ENCODE peak calls at places on chromosomes 13 and 19, in six cellular contexts. H is ascending aorta; A is HepG2; P is mucosa of descending colon; B is PC-3; N is CD4-positive, CD25-positive, alpha-beta regulatory T cell. K is an unnamed sample. For H3K9me3 and H3K4me1, the result is how much of the 10 kb centered on the place peaks cover.

GRCh38 chr13:111177081-111177711 is 62.1 kb downstream of the ARHGEF7 start:
- DNase-seq in H (peak), A (no peak), P (peak), B (no peak), N (peak), K (no peak)

GRCh38 chr19:6101291-6101690 is 9.0 kb downstream of the RFX2 start:
- DNase-seq in H (no peak), A (no peak), P (no peak), B (no peak), N (no peak), K (peak)

GRCh38 chr19:28468701-28469459 is 744.1 kb downstream of the UQCRFS1 start:
- DNase-seq in H (no peak), A (no peak), P (peak), B (peak), N (peak), K (peak)

GRCh38 chr19:5627395-5627904 is 4.6 kb downstream of the SAFB start:
- DNase-seq in H (peak), A (no peak), P (peak), B (no peak), N (peak), K (no peak)

GRCh38 chr19:51660975-51661600 is 14.5 kb upstream of the SIGLEC14 start:
- DNase-seq in H (no peak), A (peak), P (peak), B (peak), N (peak), K (peak)

GRCh38 chr13:90552702-90553101 is 794.8 kb upstream of the MIR17HG start:
- DNase-seq in H (no peak), A (no peak), P (no peak), B (peak), N (no peak), K (no peak)

GRCh38 chr13:48975101-48975925 is at the start of gene FNDC3A:
- DNase-seq in H (no peak), A (peak), P (peak), B (peak), N (peak), K (peak)

GRCh38 chr19:6070179-6071102 is 39.9 kb downstream of the RFX2 start:
- DNase-seq in H (no peak), A (no peak), P (no peak), B (no peak), N (peak), K (no peak)

GRCh38 chr13:39506559-39507390 is 96.2 kb downstream of the LHFPL6 start:
- DNase-seq in H (no peak), A (no peak), P (no peak), B (peak), N (no peak), K (peak)

GRCh38 chr13:34722931-34723330 is 219.1 kb upstream of the NBEA start:
- DNase-seq in H (no peak), A (no peak), P (no peak), B (no peak), N (no peak), K (no peak)

GRCh38 chr13:34720618-34721017 is 221.5 kb upstream of the NBEA start:
- DNase-seq in H (no peak), A (no peak), P (no peak), B (peak), N (no peak), K (no peak)

GRCh38 chr13:34719060-34719875 is 222.8 kb upstream of the NBEA start:
- DNase-seq in H (no peak), A (no peak), P (no peak), B (no peak), N (no peak), K (no peak)

DNA sequence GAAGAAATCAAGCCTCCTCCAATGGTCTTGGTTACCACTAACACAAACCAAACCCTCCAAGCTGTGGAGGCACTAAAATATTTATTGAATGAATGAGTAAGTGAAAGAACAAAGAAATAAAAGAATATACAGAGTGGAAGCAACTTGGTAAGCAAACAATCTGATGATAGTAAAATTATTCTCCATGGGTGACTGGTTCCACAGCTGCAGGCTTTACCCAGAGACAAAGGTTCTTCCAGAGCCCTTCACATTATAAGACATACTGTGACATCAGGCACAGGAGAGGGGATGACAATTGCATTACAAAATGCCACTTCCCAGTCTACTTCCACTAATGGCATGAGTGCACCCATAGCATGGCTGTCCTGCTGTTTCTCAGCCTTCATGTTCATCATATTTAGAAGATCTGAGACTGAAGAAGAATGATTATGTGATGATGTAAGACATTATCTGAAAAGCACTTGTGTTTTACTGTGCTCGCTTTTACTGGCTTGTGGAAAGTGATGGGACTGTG is 220.4 kb upstream of the NBEA start:
- DNase-seq in H (no peak), A (no peak), P (no peak), B (peak), N (no peak), K (no peak)
- H3K9me3 ChIP-seq in H (under half), A (under half), P (under half), B (under half), N (under half), K (under half)

DNA sequence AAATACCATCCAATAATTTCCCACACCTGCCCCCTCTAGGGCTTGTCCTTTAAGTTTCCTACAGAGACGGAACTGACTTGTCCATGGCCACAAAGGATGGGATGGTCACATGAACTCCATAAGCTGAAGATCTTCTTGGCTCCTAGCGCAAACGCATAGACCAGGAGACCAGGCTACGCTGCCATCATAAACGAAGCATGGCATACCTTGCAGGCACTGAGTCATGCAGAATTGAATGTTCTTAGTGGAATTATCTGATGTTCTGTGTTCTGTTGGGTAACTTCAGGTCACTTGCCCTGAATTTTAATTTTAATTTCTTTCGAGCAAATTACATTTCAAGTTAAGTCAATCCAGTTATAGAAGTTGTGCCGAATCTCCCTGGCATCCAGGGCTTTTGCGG is 96.4 kb upstream of the STARD13 start:
- DNase-seq in H (no peak), A (no peak), P (no peak), B (no peak), N (no peak), K (no peak)
- H3K4me1 ChIP-seq in H (under half), A (under half), P (under half), B (under half), N (under half), K (under half)

GRCh38 chr19:48634424-48635262 is 2.5 kb downstream of the DBP start:
- DNase-seq in H (peak), A (peak), P (peak), B (peak), N (peak), K (peak)

GRCh38 chr19:48633148-48634035 is 3.8 kb downstream of the DBP start:
- DNase-seq in H (no peak), A (no peak), P (peak), B (no peak), N (no peak), K (no peak)

GRCh38 chr19:48635263-48635965 is 1.8 kb downstream of the DBP start:
- DNase-seq in H (no peak), A (no peak), P (peak), B (peak), N (peak), K (peak)

GRCh38 chr19:48632692-48633147 is 4.5 kb downstream of the DBP start:
- DNase-seq in H (no peak), A (no peak), P (no peak), B (no peak), N (no peak), K (no peak)

GRCh38 chr19:48634036-48634342 is 3.2 kb downstream of the DBP start:
- DNase-seq in H (no peak), A (no peak), P (no peak), B (no peak), N (no peak), K (no peak)
- H3K4me3 ChIP-seq in H (peak), A (peak), P (no peak), B (peak), N (peak), K (peak)

GRCh38 chr13:42375663-42376062 is 103.7 kb downstream of the AKAP11 start:
- DNase-seq in H (no peak), A (no peak), P (no peak), B (no peak), N (no peak), K (no peak)
- H3K9me3 ChIP-seq in H (under half), A (under half), P (under half), B (under half), N (under half), K (under half)

DNA sequence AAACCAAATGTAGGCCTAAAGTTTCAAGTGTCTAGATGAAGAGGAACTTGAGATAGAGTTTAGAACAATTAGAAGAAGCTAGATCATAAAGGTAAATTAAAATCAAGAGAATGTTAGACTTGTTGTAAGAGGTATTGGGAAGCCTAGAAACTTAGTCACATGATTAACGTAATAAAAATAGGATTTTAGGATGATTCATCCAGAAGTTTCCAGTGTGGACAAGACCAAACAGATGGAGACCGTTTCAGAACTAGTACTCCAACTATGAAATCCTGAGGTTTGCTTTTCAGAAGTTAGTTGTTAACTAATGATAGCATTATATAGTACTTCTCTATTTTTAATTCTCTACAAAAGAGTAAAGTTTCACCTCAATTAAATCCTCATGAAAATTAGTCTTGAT is 104.9 kb downstream of the MZT1 start:
- DNase-seq in H (no peak), A (no peak), P (no peak), B (no peak), N (no peak), K (no peak)
- H3K4me1 ChIP-seq in H (under half), A (under half), P (under half), B (under half), N (under half), K (under half)

GRCh38 chr13:99977334-99977911 is 4.2 kb upstream of the ZIC2 start:
- DNase-seq in H (no peak), A (peak), P (no peak), B (no peak), N (no peak), K (no peak)
- H3K4me3 ChIP-seq in H (no peak), A (no peak), P (no peak), B (no peak), N (no peak), K (no peak)

GRCh38 chr19:4585556-4585955 is 26.1 kb upstream of the SEMA6B start:
- DNase-seq in H (no peak), A (no peak), P (no peak), B (no peak), N (no peak), K (no peak)
- H3K9me3 ChIP-seq in H (under half), A (under half), P (under half), B (under half), N (under half), K (under half)

GRCh38 chr13:59446391-59446790 is 717.3 kb downstream of the DIAPH3 start:
- DNase-seq in H (no peak), A (no peak), P (no peak), B (no peak), N (no peak), K (no peak)
- H3K4me1 ChIP-seq in H (under half), A (under half), P (under half), B (under half), N (under half), K (under half)